ENCODE peak calls at places on chromosomes 2 and 18, in six cellular contexts. I, L, S, H, K and G are unnamed samples.

GRCh38 chr2:164896634-164897033 is 55.0 kb upstream of the COBLL1 start:
- DNase-seq in K (peak; percentile 76), H (no peak), S (peak; percentile 55), L (no peak), I (no peak), G (no peak)

GRCh38 chr2:232522014-232522854 is 2.0 kb downstream of the PRSS56 start:
- DNase-seq in H (peak; percentile 57), L (peak; percentile 78), K (peak; percentile 9), S (peak; percentile 29), I (peak; percentile 55), G (peak; percentile 54)

GRCh38 chr18:49030692-49031443 is 80.1 kb upstream of the SMAD7 start:
- DNase-seq in I (no peak), H (no peak), S (peak; percentile 37), L (no peak), K (no peak), G (no peak)

GRCh38 chr2:168545439-168546082 is 89.5 kb downstream of the CERS6 start:
- DNase-seq in K (peak; percentile 88), H (no peak), S (peak; percentile 89), L (no peak), I (no peak), G (no peak)

GRCh38 chr2:102420290-102420689 is 2.7 kb upstream of the IL18RAP start:
- DNase-seq in K (no peak), I (no peak), S (no peak), H (no peak), L (no peak), G (no peak)

GRCh38 chr2:232854082-232854481 is 16.0 kb upstream of the SNORC start:
- DNase-seq in I (no peak), S (peak; percentile 85), L (no peak), K (peak; percentile 90), H (peak; percentile 41), G (no peak)

GRCh38 chr2:62158444-62159121 is 37.3 kb upstream of the B3GNT2 start:
- DNase-seq in H (no peak), L (no peak), S (no peak), K (no peak), I (no peak), G (no peak)

GRCh38 chr18:23779696-23780303 is 90.5 kb downstream of the LAMA3 start:
- DNase-seq in I (no peak), L (peak; percentile 17), S (peak; percentile 40), K (peak; percentile 51), H (no peak), G (no peak)

GRCh38 chr2:209121691-209122090 is 302.2 kb upstream of the MAP2 start:
- DNase-seq in S (no peak), H (no peak), L (no peak), I (no peak), K (no peak), G (no peak)

GRCh38 chr2:27126252-27126710 is 2.7 kb downstream of the ABHD1 start:
- DNase-seq in S (no peak), L (no peak), K (no peak), H (no peak), I (no peak), G (no peak)

GRCh38 chr18:44742741-44743311 is 62.1 kb downstream of the SETBP1 start:
- DNase-seq in K (no peak), S (peak; percentile 52), H (no peak), I (no peak), L (no peak), G (no peak)

GRCh38 chr2:33340265-33340664 is 136.2 kb upstream of the RASGRP3 start:
- DNase-seq in K (no peak), I (no peak), H (peak; percentile 14), L (no peak), S (peak; percentile 46), G (no peak)

GRCh38 chr2:151264157-151264835 is 2.6 kb upstream of the RBM43 start:
- DNase-seq in H (no peak), L (no peak), S (no peak), K (no peak), I (no peak), G (no peak)

GRCh38 chr18:21264651-21265050 is 22.6 kb downstream of the GREB1L start:
- DNase-seq in L (peak; percentile 41), I (no peak), H (peak; percentile 8), S (peak; percentile 44), K (no peak), G (no peak)

GRCh38 chr2:241673797-241674725 is 12.6 kb downstream of the DTYMK start:
- DNase-seq in K (no peak), H (no peak), I (no peak), S (no peak), L (peak; percentile 37), G (no peak)

GRCh38 chr2:100820346-100821254 is 661 bp downstream of the NPAS2 start:
- DNase-seq in S (no peak), H (peak; percentile 19), K (peak; percentile 62), I (no peak), L (peak; percentile 16), G (no peak)

GRCh38 chr2:206239157-206239556 is 35.3 kb upstream of the ZDBF2 start:
- DNase-seq in S (no peak), I (no peak), L (no peak), K (no peak), H (no peak), G (no peak)

GRCh38 chr2:180971811-180972210 is 8.6 kb upstream of the UBE2E3 start:
- DNase-seq in S (no peak), I (no peak), L (no peak), H (no peak), K (no peak), G (no peak)

GRCh38 chr2:51812138-51812866 is 780.4 kb upstream of the NRXN1 start:
- DNase-seq in I (no peak), K (peak; percentile 14), L (no peak), H (no peak), S (peak; percentile 22), G (no peak)

GRCh38 chr2:174615951-174616436 is 18.4 kb upstream of the WIPF1 start:
- DNase-seq in I (no peak), S (peak; percentile 67), H (no peak), K (no peak), L (no peak), G (no peak)

GRCh38 chr18:76548541-76548940 is 53.5 kb upstream of the ZNF516 start:
- DNase-seq in I (no peak), L (no peak), K (no peak), S (no peak), H (no peak), G (no peak)

GRCh38 chr2:120390381-120391055 is 44.6 kb downstream of the INHBB start:
- DNase-seq in K (no peak), S (no peak), H (peak; percentile 5), I (no peak), L (no peak), G (no peak)

GRCh38 chr2:54752439-54752838 is 29.0 kb downstream of the EML6 start:
- DNase-seq in L (no peak), H (no peak), I (no peak), S (no peak), K (no peak), G (no peak)
- H3K4me1 ChIP-seq in L (peaks cover 2% of the 10 kb centered on the region), H (no peaks in the 10 kb centered on the region), I (no peaks in the 10 kb centered on the region), S (peaks cover 2% of the 10 kb centered on the region), K (no peaks in the 10 kb centered on the region), G (no peaks in the 10 kb centered on the region)

GRCh38 chr2:105373344-105373781 is 25.5 kb downstream of the FHL2 start:
- DNase-seq in L (no peak), I (no peak), S (peak; percentile 62), K (no peak), H (peak; percentile 48), G (no peak)
- H3K4me1 ChIP-seq in L (no peaks in the 10 kb centered on the region), I (peaks cover 14% of the 10 kb centered on the region), S (peaks cover 39% of the 10 kb centered on the region), K (peaks cover 39% of the 10 kb centered on the region), H (peaks cover 20% of the 10 kb centered on the region), G (peaks cover 27% of the 10 kb centered on the region)

GRCh38 chr2:127089466-127090235 is 17.3 kb downstream of the BIN1 start:
- DNase-seq in I (no peak), K (no peak), S (no peak), L (no peak), H (no peak), G (no peak)

GRCh38 chr2:127090281-127091128 is 16.4 kb downstream of the BIN1 start:
- DNase-seq in L (no peak), K (no peak), H (no peak), S (no peak), I (no peak), G (no peak)

GRCh38 chr2:127092306-127092705 is 14.6 kb downstream of the BIN1 start:
- DNase-seq in H (no peak), I (no peak), L (no peak), S (no peak), K (no peak), G (no peak)

GRCh38 chr2:127091886-127092285 is 15.1 kb downstream of the BIN1 start:
- DNase-seq in S (no peak), K (no peak), H (no peak), I (no peak), L (no peak), G (no peak)

GRCh38 chr2:127091148-127091547 is 15.8 kb downstream of the BIN1 start:
- DNase-seq in I (no peak), S (no peak), H (no peak), L (no peak), K (no peak), G (no peak)
- H3K4me1 ChIP-seq in I (peaks cover 1% of the 10 kb centered on the region), S (peaks cover 31% of the 10 kb centered on the region), H (peaks cover 24% of the 10 kb centered on the region), L (no peaks in the 10 kb centered on the region), K (peaks cover 69% of the 10 kb centered on the region), G (no peaks in the 10 kb centered on the region)

GRCh38 chr2:98731709-98732349 is 897 bp upstream of the MGAT4A start:
- DNase-seq in S (no peak), I (no peak), K (no peak), H (peak; percentile 59), L (no peak), G (no peak)

GRCh38 chr2:98734823-98735260 is 3.9 kb upstream of the MGAT4A start:
- DNase-seq in K (no peak), I (no peak), S (no peak), H (no peak), L (no peak), G (no peak)

GRCh38 chr2:98736464-98736889 is 5.5 kb upstream of the MGAT4A start:
- DNase-seq in I (no peak), S (no peak), K (peak; percentile 44), H (no peak), L (no peak), G (no peak)

GRCh38 chr2:98732430-98733051 is 1.6 kb upstream of the MGAT4A start:
- DNase-seq in H (no peak), I (no peak), S (no peak), L (no peak), K (no peak), G (no peak)

GRCh38 chr2:98734157-98734556 is 3.2 kb upstream of the MGAT4A start:
- DNase-seq in L (no peak), H (no peak), I (no peak), K (no peak), S (no peak), G (no peak)
- H3K4me1 ChIP-seq in L (no peaks in the 10 kb centered on the region), H (peaks cover 31% of the 10 kb centered on the region), I (peaks cover 65% of the 10 kb centered on the region), K (peaks cover 11% of the 10 kb centered on the region), S (no peaks in the 10 kb centered on the region), G (peaks cover 72% of the 10 kb centered on the region)